ENCODE peak calls at places on chromosomes 13 and 19, in nine cellular contexts. D is aorta, Z is breast epithelium, X is suprapubic skin, M is HCT116, K is heart right ventricle, L is astrocyte, H is left ventricle myocardium inferior, R is neural progenitor cell. G is an unnamed sample. For H3K4me1, the result is how much of the 10 kb centered on the place peaks cover.

GRCh38 chr13:113978741-113979481 is 5.0 kb upstream of the C13orf46 start:
- DNase-seq in D (peak), Z (no peak), X (peak), M (no peak), K (no peak), L (no peak), H (no peak), R (no peak), G (no peak)

GRCh38 chr13:19845758-19846157 is 17.7 kb downstream of the ZMYM5 start:
- DNase-seq in D (no peak), Z (no peak), X (no peak), M (peak), K (no peak), L (peak), H (no peak), R (no peak), G (no peak)

GRCh38 chr19:53818756-53819155 is 5.4 kb downstream of the NLRP12 start:
- DNase-seq in D (no peak), Z (no peak), X (no peak), M (no peak), K (no peak), L (no peak), H (no peak), R (no peak), G (no peak)

GRCh38 chr19:46992699-46993535 is 26.7 kb upstream of the NPAS1 start:
- DNase-seq in D (no peak), Z (no peak), X (no peak), M (no peak), K (peak), L (no peak), H (peak), R (no peak), G (no peak)

GRCh38 chr19:49340069-49340864 is 5.1 kb downstream of the CD37 start:
- DNase-seq in D (peak), Z (peak), X (peak), M (no peak), K (peak), L (no peak), H (peak), R (peak), G (peak)

GRCh38 chr13:33696530-33696929 is 121.4 kb upstream of the RFC3 start:
- DNase-seq in D (no peak), Z (no peak), X (no peak), M (no peak), K (no peak), L (no peak), H (no peak), R (no peak), G (no peak)

GRCh38 chr19:6022570-6023049 is 44.7 kb upstream of the RANBP3 start:
- DNase-seq in D (peak), Z (no peak), X (no peak), M (no peak), K (no peak), L (no peak), H (no peak), R (no peak), G (no peak)

GRCh38 chr19:5001547-5002131 is 32.7 kb downstream of the KDM4B start:
- DNase-seq in D (no peak), Z (no peak), X (no peak), M (peak), K (no peak), L (peak), H (no peak), R (peak), G (no peak)

GRCh38 chr19:46422344-46422743 is 6.4 kb downstream of the PNMA8C start:
- DNase-seq in D (peak), Z (no peak), X (no peak), M (no peak), K (no peak), L (no peak), H (no peak), R (no peak), G (no peak)

GRCh38 chr13:31945202-31945978 is 86.2 kb upstream of the FRY start:
- DNase-seq in D (peak), Z (peak), X (peak), M (no peak), K (peak), L (peak), H (peak), R (peak), G (peak)

GRCh38 chr19:17677002-17677401 is 11.2 kb downstream of the UNC13A start:
- DNase-seq in D (no peak), Z (no peak), X (no peak), M (peak), K (no peak), L (no peak), H (no peak), R (peak), G (no peak)

GRCh38 chr13:114011226-114011625 is 37.4 kb upstream of the C13orf46 start:
- DNase-seq in D (peak), Z (no peak), X (peak), M (no peak), K (no peak), L (no peak), H (no peak), R (no peak), G (no peak)

DNA sequence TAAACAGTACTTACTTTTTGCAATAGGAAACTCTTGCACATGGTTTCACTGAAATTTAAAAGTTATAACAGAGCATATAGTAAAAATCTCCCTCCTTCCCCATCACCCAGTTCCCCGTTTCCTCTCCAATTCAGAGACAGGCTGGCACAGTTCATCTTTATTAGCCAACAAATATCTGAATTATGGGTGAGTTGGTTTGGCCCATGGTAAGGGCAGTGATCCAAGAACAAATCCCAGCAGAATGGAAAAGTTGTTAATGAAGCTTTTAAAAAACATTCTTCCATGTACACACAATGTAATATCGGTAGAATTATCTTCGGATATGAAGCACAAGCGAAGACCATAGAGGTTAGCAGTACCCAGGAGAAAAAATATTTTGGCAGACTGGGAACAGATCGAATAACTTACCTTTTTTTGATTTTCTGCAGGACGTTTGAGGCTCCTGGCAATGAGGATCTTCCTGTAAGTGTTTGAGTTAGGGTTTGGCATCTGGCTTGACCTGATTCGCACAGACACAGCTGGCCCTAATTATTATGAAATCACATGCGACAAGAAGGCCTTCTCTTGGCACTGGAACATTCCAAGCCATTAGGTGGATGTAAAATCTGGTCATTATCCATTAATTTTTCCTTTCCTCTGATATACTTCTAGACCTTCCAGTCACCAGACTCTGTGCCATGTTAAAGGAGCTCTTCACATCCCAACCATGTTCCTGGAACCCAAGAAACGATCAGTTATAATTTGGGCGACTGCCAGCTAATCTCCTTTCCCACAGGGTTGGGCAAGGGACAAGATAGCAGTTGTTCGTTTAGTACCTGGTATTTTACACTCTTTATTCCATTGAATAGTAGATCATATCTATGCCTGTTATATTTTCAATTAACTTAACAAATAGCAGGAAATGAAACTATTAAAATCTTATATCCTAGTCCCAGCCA is 139.4 kb upstream of the TSC22D1 start:
- DNase-seq in D (no peak), Z (no peak), X (no peak), M (no peak), K (no peak), L (peak), H (no peak), R (no peak), G (peak)
- H3K4me1 ChIP-seq in D (under half), Z (under half), X (under half), M (under half), K (under half), L (under half), H (under half), R (under half), G (under half)

DNA sequence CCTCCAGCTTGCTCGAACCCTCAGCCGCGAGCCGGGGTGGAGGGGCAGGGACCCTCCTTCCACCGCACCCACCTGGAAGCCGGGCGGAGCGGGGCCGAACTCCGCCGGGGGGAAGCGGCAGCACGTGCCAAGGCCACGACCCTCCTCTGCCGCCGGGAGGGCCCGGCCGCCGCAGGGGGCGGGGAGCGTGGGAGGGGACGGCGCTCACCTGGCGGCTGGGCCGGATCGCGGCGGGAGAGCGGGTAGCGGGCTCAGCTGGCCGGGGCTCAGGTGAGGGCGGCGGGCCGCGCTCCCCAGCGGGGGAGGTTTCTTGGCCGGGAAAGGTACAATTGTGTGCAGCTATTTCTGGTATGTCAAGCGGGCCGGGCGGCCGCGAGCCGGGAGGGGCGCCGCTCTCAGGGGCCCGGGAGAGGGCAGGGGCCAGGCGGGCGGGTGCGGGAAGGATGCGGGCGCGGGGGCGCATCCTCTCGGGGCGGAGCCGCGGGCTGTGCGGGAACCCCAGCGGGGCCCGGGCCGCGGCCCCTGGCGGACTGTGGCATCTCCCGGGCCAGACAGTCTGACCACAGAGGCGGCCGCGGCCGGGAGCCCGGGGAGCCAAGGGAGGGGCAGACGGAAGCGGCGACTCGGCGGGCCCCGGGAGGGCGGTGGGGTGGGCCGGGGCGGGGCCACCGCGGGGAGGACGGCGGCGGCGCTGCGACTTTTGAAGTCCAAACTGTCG is at the start of gene LMO7:
- DNase-seq in D (peak), Z (peak), X (peak), M (no peak), K (peak), L (peak), H (peak), R (peak), G (peak)
- H3K27ac ChIP-seq in D (no peak), Z (peak), X (peak), M (no peak), K (peak), L (peak), H (peak), R (no peak), G (peak)

GRCh38 chr19:955803-956746 is 28.1 kb upstream of the WDR18 start:
- DNase-seq in D (no peak), Z (no peak), X (peak), M (no peak), K (no peak), L (no peak), H (no peak), R (peak), G (no peak)
- H3K4me1 ChIP-seq in D (under half), Z (under half), X (under half), M (half or more), K (under half), L (under half), H (under half), R (under half), G (under half)

DNA sequence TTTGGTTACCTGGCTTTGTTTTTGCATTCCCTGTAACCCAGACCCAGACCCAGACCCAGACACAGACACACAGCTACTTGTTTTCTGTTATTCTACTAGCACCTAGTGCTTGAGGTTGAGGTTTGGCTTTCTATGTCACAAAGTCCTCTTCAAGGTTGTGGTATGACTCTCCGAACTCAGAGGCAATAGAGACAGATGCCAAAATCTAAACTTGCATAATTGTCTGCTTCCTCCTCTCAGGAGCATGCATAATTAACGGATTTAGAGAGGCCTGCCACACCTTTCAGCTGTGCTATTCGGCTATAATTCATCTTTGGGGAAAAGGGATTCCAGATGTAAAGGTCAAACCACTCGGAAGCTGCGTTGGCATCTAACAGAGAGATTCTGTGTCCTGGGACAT is 193.8 kb downstream of the TDRD3 start:
- DNase-seq in D (no peak), Z (no peak), X (no peak), M (no peak), K (no peak), L (peak), H (no peak), R (no peak), G (no peak)
- H3K27ac ChIP-seq in D (no peak), Z (no peak), X (no peak), M (no peak), K (no peak), L (no peak), H (no peak), R (no peak), G (no peak)